ENCODE peak calls at places on chromosomes 6 and 20, in six cellular contexts. L is IMR-90; R is astrocyte of the spinal cord; D is type B pancreatic cell; O is BJ; N is CD4-positive, alpha-beta T cell. C is an unnamed sample.

GRCh38 chr20:25285091-25285647 is 37.3 kb downstream of the PYGB start:
- DNase-seq in O (no peak), D (no peak), R (no peak), N (no peak), L (no peak), C (peak)

GRCh38 chr20:14127831-14128230 is 132.5 kb downstream of the MACROD2 start:
- DNase-seq in R (no peak), N (no peak), O (no peak), D (no peak), L (no peak), C (no peak)

GRCh38 chr6:161169690-161170089 is 104.2 kb downstream of the AGPAT4 start:
- DNase-seq in N (no peak), O (no peak), L (peak), R (peak), D (no peak), C (no peak)

GRCh38 chr20:17767624-17768023 is 67.9 kb downstream of the BANF2 start:
- DNase-seq in R (no peak), D (no peak), N (no peak), O (no peak), L (no peak), C (no peak)

GRCh38 chr6:44082872-44083321 is 44.4 kb downstream of the MRPL14 start:
- DNase-seq in N (no peak), D (no peak), L (no peak), R (no peak), O (no peak), C (no peak)

GRCh38 chr6:140155727-140156126 is 781.3 kb upstream of the CITED2 start:
- DNase-seq in L (no peak), D (no peak), O (no peak), N (no peak), R (no peak), C (no peak)

GRCh38 chr20:19977373-19977770 is 39.8 kb upstream of the NAA20 start:
- DNase-seq in N (no peak), O (no peak), R (no peak), D (no peak), L (no peak), C (no peak)

GRCh38 chr6:140586426-140587061 is 1212.1 kb upstream of the CITED2 start:
- DNase-seq in N (no peak), O (no peak), R (no peak), L (no peak), D (no peak), C (no peak)

GRCh38 chr6:42532038-42532669 is 31.7 kb upstream of the UBR2 start:
- DNase-seq in R (peak), L (peak), O (no peak), D (no peak), N (no peak), C (no peak)

GRCh38 chr20:5652626-5653573 is 97.3 kb upstream of the SHLD1 start:
- DNase-seq in R (peak), D (no peak), L (peak), N (no peak), O (peak), C (peak)

GRCh38 chr6:106535012-106535411 is 94.3 kb downstream of the RTN4IP1 start:
- DNase-seq in R (no peak), D (no peak), O (no peak), N (no peak), L (no peak), C (no peak)

GRCh38 chr6:3423439-3424184 is 33.2 kb downstream of the SLC22A23 start:
- DNase-seq in N (no peak), O (no peak), D (no peak), R (no peak), L (no peak), C (no peak)

GRCh38 chr6:41700577-41701347 is 34.6 kb downstream of the TFEB start:
- DNase-seq in L (no peak), D (no peak), O (no peak), R (peak), N (no peak), C (no peak)

GRCh38 chr6:13175759-13176158 is 152.6 kb downstream of the TBC1D7 start:
- DNase-seq in N (no peak), R (no peak), L (no peak), O (no peak), D (no peak), C (no peak)

GRCh38 chr6:167678102-167679101 is 148.3 kb upstream of the AFDN start:
- DNase-seq in O (no peak), L (no peak), N (no peak), D (no peak), R (peak), C (no peak)

GRCh38 chr6:42041131-42042055 is 8.9 kb upstream of the TAF8 start:
- DNase-seq in N (no peak), D (no peak), O (no peak), R (peak), L (no peak), C (no peak)

GRCh38 chr20:48148020-48148419 is 362.7 kb upstream of the SULF2 start:
- DNase-seq in R (no peak), D (no peak), O (no peak), N (no peak), L (no peak), C (no peak)

GRCh38 chr6:135905604-135906300 is 54.3 kb downstream of the PDE7B start:
- DNase-seq in R (peak), D (no peak), N (no peak), O (no peak), L (no peak), C (no peak)

GRCh38 chr20:7912551-7912950 is 27.7 kb downstream of the HAO1 start:
- DNase-seq in N (no peak), L (peak), D (no peak), O (no peak), R (no peak), C (no peak)

GRCh38 chr6:137399949-137400443 is 94.2 kb downstream of the OLIG3 start:
- DNase-seq in N (no peak), L (no peak), R (no peak), D (no peak), O (no peak), C (no peak)

GRCh38 chr6:163585932-163586437 is 171.5 kb downstream of the QKI start:
- DNase-seq in D (no peak), O (peak), N (no peak), R (peak), L (peak), C (peak)

GRCh38 chr6:33427585-33428218 is 7.8 kb downstream of the SYNGAP1 start:
- DNase-seq in O (no peak), D (no peak), N (peak), R (no peak), L (no peak), C (no peak)

GRCh38 chr6:16712931-16713484 is 48.3 kb downstream of the ATXN1 start:
- DNase-seq in L (peak), R (peak), O (peak), D (no peak), N (no peak), C (no peak)
- TF ChIP-seq CTCF in L (peak), R (peak), O (peak), D (peak), N (peak), C (peak)

GRCh38 chr6:130047440-130047995 is 29.1 kb downstream of the L3MBTL3 start:
- DNase-seq in O (no peak), R (no peak), D (no peak), N (no peak), L (peak), C (no peak)
- TF ChIP-seq CTCF in O (no peak), R (peak), D (no peak), N (peak), L (peak), C (peak)

DNA sequence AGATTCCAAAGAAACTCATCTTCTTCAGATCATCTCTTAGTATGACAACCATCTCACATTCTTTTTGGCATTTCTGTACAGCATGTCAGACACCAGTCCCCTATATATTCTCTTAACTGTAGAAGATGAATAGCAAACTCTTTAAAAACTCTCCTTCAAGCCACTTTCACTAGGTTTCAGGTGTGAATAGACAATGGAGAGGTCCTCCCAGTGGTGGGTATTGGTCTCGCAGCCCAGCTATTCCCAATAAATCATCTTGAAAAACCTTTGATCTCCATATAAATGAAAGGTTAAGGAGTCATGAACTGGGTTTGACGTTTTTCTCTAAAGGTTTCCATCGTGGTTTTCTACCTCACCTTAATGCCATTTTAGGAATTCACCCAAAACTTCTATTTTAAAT is 180.0 kb downstream of the GJA1 start:
- DNase-seq in L (no peak), D (no peak), R (no peak), O (no peak), N (no peak), C (no peak)
- TF ChIP-seq CTCF in L (peak), D (peak), R (peak), O (peak), N (no peak), C (no peak)

DNA sequence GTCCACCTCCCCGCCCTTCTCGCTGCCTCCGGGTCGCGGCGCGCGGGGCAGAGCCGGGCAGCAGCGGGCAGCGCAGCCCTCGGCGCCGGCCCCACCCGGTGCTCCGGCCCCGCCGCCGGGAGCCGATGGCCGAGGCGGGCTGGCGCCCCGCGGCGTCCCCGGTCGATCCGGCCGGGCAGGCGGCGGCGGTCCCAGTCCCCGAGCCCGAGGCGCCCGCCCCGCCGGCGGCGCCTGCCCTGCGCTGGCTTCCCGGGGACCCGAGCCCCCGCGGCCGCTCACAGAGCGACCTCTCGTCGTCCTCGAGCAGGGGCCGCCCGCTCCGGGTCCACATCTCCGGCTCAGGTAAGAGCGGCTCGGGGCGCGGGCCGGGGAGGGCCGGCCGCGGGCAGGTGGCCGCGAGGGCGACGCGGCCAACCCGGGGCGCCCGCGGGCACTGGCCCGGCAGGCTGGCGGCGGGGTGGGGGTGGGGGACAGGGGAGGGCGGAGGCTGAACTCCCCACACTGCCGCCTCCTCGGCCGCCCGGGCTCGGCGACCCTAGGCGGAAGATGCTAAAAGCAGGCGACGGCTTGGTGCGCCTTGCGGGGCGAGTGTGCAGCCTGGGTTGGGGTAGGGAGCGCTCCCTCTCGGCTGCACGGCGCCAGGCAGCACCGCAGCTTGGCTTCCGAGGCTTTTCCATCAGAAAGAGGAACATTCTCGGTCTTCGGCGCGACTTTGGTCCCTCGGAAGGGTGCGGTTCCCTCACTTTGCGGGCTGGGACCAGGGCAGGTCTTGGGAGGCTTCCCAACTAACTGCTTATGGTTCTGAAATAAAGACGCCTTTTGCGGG is 25.6 kb upstream of the FUCA2 start:
- DNase-seq in D (peak), O (no peak), R (peak), N (peak), L (peak), C (no peak)
- TF ChIP-seq CTCF in D (peak), O (peak), R (peak), N (peak), L (peak), C (peak)

GRCh38 chr20:40706977-40707582 is 18.0 kb upstream of the MAFB start:
- DNase-seq in L (no peak), O (no peak), D (no peak), N (no peak), R (no peak), C (peak)
- TF ChIP-seq CTCF in L (no peak), O (no peak), D (peak), N (no peak), R (no peak), C (peak)

GRCh38 chr20:44885392-44886275 is at the start of gene YWHAB:
- DNase-seq in D (peak), O (peak), N (peak), R (peak), L (peak), C (peak)
- TF ChIP-seq CTCF in D (peak), O (no peak), N (no peak), R (no peak), L (no peak), C (no peak)

GRCh38 chr6:100775667-100776066 is 105.5 kb downstream of the ASCC3 start:
- DNase-seq in O (peak), L (no peak), N (no peak), R (no peak), D (no peak), C (no peak)
- TF ChIP-seq CTCF in O (no peak), L (peak), N (no peak), R (no peak), D (peak), C (peak)

GRCh38 chr20:44616604-44616964 is 34.2 kb downstream of the PKIG start:
- DNase-seq in O (no peak), R (no peak), N (no peak), D (no peak), L (no peak), C (peak)

GRCh38 chr20:44615169-44615791 is 32.9 kb downstream of the PKIG start:
- DNase-seq in D (no peak), N (no peak), O (no peak), L (peak), R (no peak), C (no peak)

GRCh38 chr20:44618318-44618731 is 33.2 kb downstream of the ADA start:
- DNase-seq in D (no peak), R (no peak), N (peak), O (no peak), L (no peak), C (peak)

GRCh38 chr20:44614525-44614924 is 32.1 kb downstream of the PKIG start:
- DNase-seq in O (no peak), R (no peak), N (no peak), D (no peak), L (no peak), C (peak)

DNA sequence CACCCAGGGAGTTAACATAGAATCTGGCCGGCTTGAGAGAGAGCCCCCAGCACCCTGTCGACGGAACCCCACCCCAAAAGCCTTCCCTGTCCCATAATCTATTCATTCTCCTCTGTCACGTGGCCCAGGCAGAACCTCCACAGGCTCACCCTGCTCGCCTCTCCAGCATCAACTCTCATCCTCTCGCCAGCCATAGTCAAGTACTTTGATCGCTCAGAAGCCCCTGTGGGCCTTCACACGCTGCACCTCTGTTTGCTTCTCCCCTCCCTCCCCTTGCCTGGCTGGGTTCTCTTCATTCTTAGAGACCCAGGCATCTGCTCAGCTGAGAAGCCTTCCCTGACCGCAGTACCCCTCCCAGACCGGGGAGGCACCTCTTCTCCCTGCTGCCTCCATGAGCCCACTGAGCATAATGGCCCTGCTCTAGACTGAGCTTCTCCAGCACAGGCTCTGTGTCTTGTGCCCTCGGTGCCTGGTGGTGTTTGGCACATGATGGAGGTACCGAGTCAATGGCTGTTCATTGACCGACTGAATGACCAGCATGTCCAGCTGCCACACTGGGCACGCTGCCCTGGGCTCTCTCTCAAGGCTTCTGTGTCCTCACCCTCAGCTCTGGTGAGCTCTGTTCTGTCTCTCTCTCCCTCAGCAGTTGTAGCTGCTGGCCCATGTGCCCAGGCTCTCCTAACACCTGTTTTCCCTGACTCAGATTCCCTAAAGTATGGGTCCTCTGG is 33.7 kb downstream of the PKIG start:
- DNase-seq in R (no peak), L (no peak), D (no peak), N (no peak), O (no peak), C (peak)
- TF ChIP-seq CTCF in R (no peak), L (no peak), D (no peak), N (no peak), O (no peak), C (no peak)